ENCODE peak calls at places on chromosomes 12 and 14, in six cellular contexts. N, R, W, Y, O and K are unnamed samples.
A peak's percentile ranks its signal among the peaks of the same experiment; 100 is the strongest.

GRCh38 chr12:96401061-96401871 is 1.0 kb upstream of the CDK17 start:
- DNase-seq in N (no peak), R (no peak), W (no peak), Y (no peak), O (peak; percentile 32), K (no peak)

GRCh38 chr12:52020126-52020525 is 13.4 kb downstream of the TAMALIN start:
- DNase-seq in N (no peak), R (no peak), W (no peak), Y (no peak), O (no peak), K (no peak)

GRCh38 chr14:67636361-67636919 is 16.7 kb downstream of the ARG2 start:
- DNase-seq in N (no peak), R (no peak), W (no peak), Y (no peak), O (no peak), K (no peak)

GRCh38 chr14:95547626-95548327 is 12.9 kb downstream of the GLRX5 start:
- DNase-seq in N (no peak), R (peak; percentile 52), W (no peak), Y (no peak), O (no peak), K (no peak)

GRCh38 chr12:2136901-2137300 is 84.1 kb downstream of the CACNA1C start:
- DNase-seq in N (peak; percentile 56), R (no peak), W (no peak), Y (no peak), O (no peak), K (no peak)

GRCh38 chr12:15726029-15726756 is 63.0 kb downstream of the EPS8 start:
- DNase-seq in N (no peak), R (no peak), W (no peak), Y (no peak), O (no peak), K (no peak)

GRCh38 chr12:9372202-9372601 is 164.0 kb upstream of the PZP start:
- DNase-seq in N (no peak), R (no peak), W (no peak), Y (no peak), O (no peak), K (no peak)

GRCh38 chr12:132404435-132404855 is 75.1 kb upstream of the GALNT9 start:
- DNase-seq in N (peak; percentile 54), R (no peak), W (no peak), Y (no peak), O (no peak), K (no peak)

GRCh38 chr12:80862606-80863005 is 75.1 kb downstream of the LIN7A start:
- DNase-seq in N (no peak), R (no peak), W (no peak), Y (no peak), O (no peak), K (no peak)

GRCh38 chr12:111197545-111197944 is 171.3 kb downstream of the PHETA1 start:
- DNase-seq in N (no peak), R (no peak), W (no peak), Y (no peak), O (no peak), K (no peak)

GRCh38 chr12:29168000-29168399 is 18.9 kb downstream of the FAR2 start:
- DNase-seq in N (no peak), R (no peak), W (no peak), Y (no peak), O (no peak), K (no peak)
- H3K4me1 ChIP-seq in N (no peaks in the 10 kb centered on the region), R (no peaks in the 10 kb centered on the region), W (no peaks in the 10 kb centered on the region), Y (no peaks in the 10 kb centered on the region), O (no peaks in the 10 kb centered on the region), K (no peaks in the 10 kb centered on the region)

GRCh38 chr12:62597253-62597652 is 130.6 kb downstream of the MON2 start:
- DNase-seq in N (no peak), R (no peak), W (no peak), Y (no peak), O (no peak), K (no peak)
- H3K27ac ChIP-seq in N (no peak overlapping the region), R (no peak overlapping the region), W (no peak overlapping the region), Y (no peak overlapping the region), O (no peak overlapping the region), K (no peak overlapping the region)

GRCh38 chr14:24928501-24928900 is 121.4 kb downstream of the STXBP6 start:
- DNase-seq in N (no peak), R (no peak), W (no peak), Y (no peak), O (no peak), K (no peak)

GRCh38 chr14:24921903-24922302 is 128.0 kb downstream of the STXBP6 start:
- DNase-seq in N (no peak), R (no peak), W (no peak), Y (no peak), O (no peak), K (no peak)

GRCh38 chr14:24924544-24924943 is 125.4 kb downstream of the STXBP6 start:
- DNase-seq in N (no peak), R (no peak), W (no peak), Y (no peak), O (no peak), K (no peak)

GRCh38 chr14:24927809-24928208 is 122.1 kb downstream of the STXBP6 start:
- DNase-seq in N (no peak), R (no peak), W (no peak), Y (no peak), O (no peak), K (no peak)
- H3K4me1 ChIP-seq in N (no peaks in the 10 kb centered on the region), R (peaks cover 2% of the 10 kb centered on the region), W (no peaks in the 10 kb centered on the region), Y (peaks cover 11% of the 10 kb centered on the region), O (no peaks in the 10 kb centered on the region), K (no peaks in the 10 kb centered on the region)

DNA sequence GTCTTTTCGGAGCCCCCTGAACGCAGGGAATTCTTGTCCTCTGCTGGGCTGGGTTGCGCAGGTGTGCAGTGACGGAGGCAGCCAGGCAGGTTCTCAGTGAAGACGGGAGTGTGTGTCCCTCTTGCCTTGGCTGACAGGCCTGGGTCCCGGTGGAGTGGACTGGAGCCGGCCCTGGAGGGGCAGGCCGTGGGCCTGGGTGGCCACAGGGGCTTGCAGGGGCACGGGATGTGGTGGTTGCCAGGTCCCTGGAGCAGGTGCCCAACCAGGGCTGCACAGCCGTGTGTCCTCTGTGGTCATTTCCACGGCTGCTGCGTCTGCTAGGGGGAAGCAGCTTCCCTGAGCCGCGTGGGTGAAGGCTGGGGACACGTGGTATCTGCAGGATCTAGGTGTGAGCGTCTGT is 79.8 kb downstream of the ADGRD1 start:
- DNase-seq in N (no peak), R (no peak), W (no peak), Y (no peak), O (no peak), K (no peak)
- H3K27ac ChIP-seq in N (no peak overlapping the region), R (no peak overlapping the region), W (no peak overlapping the region), Y (no peak overlapping the region), O (no peak overlapping the region), K (no peak overlapping the region)

DNA sequence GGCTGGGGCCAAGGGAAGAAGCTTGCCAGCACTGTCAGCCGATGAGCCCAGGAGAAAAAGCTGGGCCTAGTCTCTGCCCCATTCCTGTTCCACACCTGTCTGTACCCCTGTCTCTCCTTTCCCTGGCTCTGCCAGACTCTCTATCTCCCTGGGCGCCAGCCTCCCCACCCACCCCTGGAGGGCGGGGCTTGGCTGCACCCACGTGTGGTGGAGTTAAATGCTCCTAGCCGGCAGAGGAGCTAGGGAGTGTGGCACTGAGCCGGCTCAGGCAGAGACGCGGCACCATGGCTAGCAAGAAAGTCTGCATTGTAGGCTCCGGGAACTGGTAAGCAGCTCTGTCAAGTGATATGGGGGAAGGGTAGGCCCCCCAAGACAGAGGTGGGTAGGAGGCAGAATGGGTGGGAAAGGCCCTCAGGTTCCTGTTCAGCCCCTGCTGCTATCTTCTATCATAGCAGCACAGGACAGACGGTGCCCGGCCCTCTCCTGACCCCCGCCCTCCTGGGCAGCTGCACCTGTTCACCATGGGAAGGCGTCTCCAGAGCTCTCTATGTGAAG is at the start of gene GPD1:
- DNase-seq in N (peak; percentile 82), R (peak; percentile 76), W (peak; percentile 74), Y (peak; percentile 91), O (peak; percentile 87), K (peak; percentile 69)
- H3K4me1 ChIP-seq in N (no peaks in the 10 kb centered on the region), R (no peaks in the 10 kb centered on the region), W (no peaks in the 10 kb centered on the region), Y (peaks cover 6% of the 10 kb centered on the region), O (no peaks in the 10 kb centered on the region), K (no peaks in the 10 kb centered on the region)

DNA sequence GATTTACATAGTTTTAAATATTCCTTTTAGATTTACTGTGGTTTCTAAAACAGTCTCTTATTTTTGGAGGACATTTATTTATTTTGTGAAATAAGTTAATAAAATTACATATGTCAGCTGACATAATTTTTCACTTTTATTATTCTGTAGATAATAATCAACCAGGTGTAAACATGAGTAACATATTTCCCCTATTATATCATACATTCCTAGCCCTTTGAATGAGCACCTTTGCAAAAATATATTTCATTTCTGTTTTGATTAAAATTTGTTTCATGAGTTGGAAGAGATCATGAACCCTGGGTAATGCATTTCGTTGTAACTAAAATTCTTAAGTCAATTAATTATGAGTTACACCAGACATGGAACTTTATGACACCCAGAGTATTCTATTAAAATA is 56.3 kb downstream of the SLC16A7 start:
- DNase-seq in N (no peak), R (no peak), W (no peak), Y (no peak), O (no peak), K (no peak)
- H3K27ac ChIP-seq in N (no peak overlapping the region), R (no peak overlapping the region), W (no peak overlapping the region), Y (peak overlapping the region; percentile 64), O (no peak overlapping the region), K (no peak overlapping the region)

GRCh38 chr12:131011165-131012079 is 57.7 kb downstream of the ADGRD1 start:
- DNase-seq in N (peak; percentile 89), R (no peak), W (no peak), Y (no peak), O (no peak), K (no peak)
- H3K4me1 ChIP-seq in N (no peaks in the 10 kb centered on the region), R (no peaks in the 10 kb centered on the region), W (no peaks in the 10 kb centered on the region), Y (no peaks in the 10 kb centered on the region), O (no peaks in the 10 kb centered on the region), K (no peaks in the 10 kb centered on the region)